ENCODE peak calls at places on chromosomes 4 and X, in six cellular contexts. One of them, this sample, is unnamed.

GRCh38 chr4:98110214-98110613 is 33.1 kb downstream of the STPG2 start:
- DNase-seq in mesenchymal stem cell: no peak
- DNase-seq in mesendoderm: no peak
- DNase-seq in neuronal stem cell: no peak
- DNase-seq in H9: no peak
- DNase-seq in IMR-90: no peak
- DNase-seq in this sample: no peak

GRCh38 chr4:109044446-109044845 is 258.0 kb downstream of the COL25A1 start:
- DNase-seq in H9: no peak
- DNase-seq in mesenchymal stem cell: no peak
- DNase-seq in mesendoderm: no peak
- DNase-seq in neuronal stem cell: no peak
- DNase-seq in IMR-90: no peak
- DNase-seq in this sample: no peak

GRCh38 chrX:8374041-8374825 is 90.4 kb upstream of the VCX3B start:
- DNase-seq in H9: no peak
- DNase-seq in neuronal stem cell: no peak
- DNase-seq in IMR-90: no peak
- DNase-seq in mesendoderm: peak
- DNase-seq in mesenchymal stem cell: no peak
- DNase-seq in this sample: no peak

GRCh38 chrX:68841251-68842049 is 12.6 kb downstream of the EFNB1 start:
- DNase-seq in IMR-90: no peak
- DNase-seq in H9: no peak
- DNase-seq in mesenchymal stem cell: no peak
- DNase-seq in mesendoderm: no peak
- DNase-seq in neuronal stem cell: no peak
- DNase-seq in this sample: no peak

GRCh38 chr4:109588176-109588575 is 28.1 kb downstream of the MCUB start:
- DNase-seq in IMR-90: no peak
- DNase-seq in mesendoderm: no peak
- DNase-seq in mesenchymal stem cell: no peak
- DNase-seq in H9: no peak
- DNase-seq in neuronal stem cell: no peak
- DNase-seq in this sample: no peak

GRCh38 chr4:68342139-68342538 is 7.8 kb downstream of the YTHDC1 start:
- DNase-seq in mesendoderm: peak
- DNase-seq in mesenchymal stem cell: peak
- DNase-seq in H9: no peak
- DNase-seq in IMR-90: peak
- DNase-seq in neuronal stem cell: no peak
- DNase-seq in this sample: no peak

GRCh38 chr4:169439244-169439643 is 168.5 kb upstream of the SH3RF1 start:
- DNase-seq in IMR-90: peak
- DNase-seq in neuronal stem cell: no peak
- DNase-seq in H9: no peak
- DNase-seq in mesenchymal stem cell: no peak
- DNase-seq in mesendoderm: no peak
- DNase-seq in this sample: no peak

GRCh38 chrX:78945186-78945912 is at the start of gene P2RY10:
- DNase-seq in IMR-90: no peak
- DNase-seq in mesendoderm: no peak
- DNase-seq in H9: no peak
- DNase-seq in neuronal stem cell: no peak
- DNase-seq in mesenchymal stem cell: no peak
- DNase-seq in this sample: no peak

GRCh38 chr4:184845367-184846011 is 19.7 kb upstream of the ACSL1 start:
- DNase-seq in mesenchymal stem cell: peak
- DNase-seq in mesendoderm: no peak
- DNase-seq in neuronal stem cell: no peak
- DNase-seq in H9: no peak
- DNase-seq in IMR-90: peak
- DNase-seq in this sample: no peak

GRCh38 chr4:104677122-104677521 is 182.4 kb upstream of the CXXC4 start:
- DNase-seq in neuronal stem cell: peak
- DNase-seq in mesendoderm: peak
- DNase-seq in IMR-90: no peak
- DNase-seq in mesenchymal stem cell: no peak
- DNase-seq in H9: peak
- DNase-seq in this sample: no peak

GRCh38 chr4:156505341-156505955 is 466.2 kb downstream of the PDGFC start:
- DNase-seq in mesendoderm: peak
- DNase-seq in H9: peak
- DNase-seq in mesenchymal stem cell: peak
- DNase-seq in neuronal stem cell: peak
- DNase-seq in IMR-90: no peak
- DNase-seq in this sample: peak

GRCh38 chr4:183832776-183833450 is 72.2 kb upstream of the STOX2 start:
- DNase-seq in neuronal stem cell: no peak
- DNase-seq in IMR-90: no peak
- DNase-seq in H9: no peak
- DNase-seq in mesenchymal stem cell: no peak
- DNase-seq in mesendoderm: no peak
- DNase-seq in this sample: no peak

GRCh38 chrX:16138108-16138427 is 14.7 kb downstream of the GRPR start:
- DNase-seq in mesenchymal stem cell: peak
- DNase-seq in neuronal stem cell: no peak
- DNase-seq in IMR-90: no peak
- DNase-seq in mesendoderm: peak
- DNase-seq in H9: no peak
- DNase-seq in this sample: no peak

GRCh38 chr4:113758361-113758760 is 3.2 kb downstream of the CAMK2D start:
- DNase-seq in IMR-90: peak
- DNase-seq in mesenchymal stem cell: peak
- DNase-seq in H9: no peak
- DNase-seq in neuronal stem cell: no peak
- DNase-seq in mesendoderm: no peak
- DNase-seq in this sample: no peak

GRCh38 chrX:67614006-67614405 is 70.2 kb downstream of the AR start:
- DNase-seq in IMR-90: no peak
- DNase-seq in neuronal stem cell: no peak
- DNase-seq in mesendoderm: no peak
- DNase-seq in H9: no peak
- DNase-seq in mesenchymal stem cell: no peak
- DNase-seq in this sample: no peak

GRCh38 chrX:144648788-144649187 is 598.5 kb upstream of the SPANXN1 start:
- DNase-seq in mesenchymal stem cell: no peak
- DNase-seq in mesendoderm: no peak
- DNase-seq in IMR-90: no peak
- DNase-seq in H9: no peak
- DNase-seq in neuronal stem cell: no peak
- DNase-seq in this sample: no peak

GRCh38 chr4:152104286-152104685 is 343.5 kb upstream of the GATB start:
- DNase-seq in H9: no peak
- DNase-seq in neuronal stem cell: no peak
- DNase-seq in mesendoderm: no peak
- DNase-seq in mesenchymal stem cell: no peak
- DNase-seq in IMR-90: no peak
- DNase-seq in this sample: no peak

GRCh38 chr4:19259920-19260319 is 991.8 kb upstream of the SLIT2 start:
- DNase-seq in neuronal stem cell: no peak
- DNase-seq in IMR-90: no peak
- DNase-seq in mesenchymal stem cell: no peak
- DNase-seq in mesendoderm: no peak
- DNase-seq in H9: no peak
- DNase-seq in this sample: no peak

GRCh38 chr4:174365018-174365587 is 81.4 kb downstream of the CEP44 start:
- DNase-seq in IMR-90: peak
- DNase-seq in mesendoderm: peak
- DNase-seq in neuronal stem cell: peak
- DNase-seq in H9: no peak
- DNase-seq in mesenchymal stem cell: peak
- DNase-seq in this sample: no peak

GRCh38 chr4:19317377-19317776 is 934.3 kb upstream of the SLIT2 start:
- DNase-seq in mesenchymal stem cell: no peak
- DNase-seq in mesendoderm: peak
- DNase-seq in neuronal stem cell: no peak
- DNase-seq in IMR-90: no peak
- DNase-seq in H9: no peak
- DNase-seq in this sample: no peak

GRCh38 chr4:99485212-99485611 is 25.6 kb upstream of the C4orf17 start:
- DNase-seq in H9: no peak
- DNase-seq in mesendoderm: no peak
- DNase-seq in IMR-90: no peak
- DNase-seq in neuronal stem cell: no peak
- DNase-seq in mesenchymal stem cell: no peak
- DNase-seq in this sample: no peak

GRCh38 chrX:40300286-40300890 is 202.6 kb upstream of the BCOR start:
- DNase-seq in mesendoderm: no peak
- DNase-seq in H9: no peak
- DNase-seq in mesenchymal stem cell: no peak
- DNase-seq in neuronal stem cell: no peak
- DNase-seq in IMR-90: no peak
- DNase-seq in this sample: no peak

GRCh38 chrX:8404443-8404842 is 60.2 kb upstream of the VCX3B start:
- DNase-seq in neuronal stem cell: peak
- DNase-seq in mesenchymal stem cell: no peak
- DNase-seq in mesendoderm: no peak
- DNase-seq in H9: no peak
- DNase-seq in IMR-90: no peak
- DNase-seq in this sample: no peak

GRCh38 chr4:123587983-123588494 is 191.4 kb downstream of the SPRY1 start:
- DNase-seq in H9: no peak
- DNase-seq in neuronal stem cell: no peak
- DNase-seq in mesenchymal stem cell: peak
- DNase-seq in mesendoderm: no peak
- DNase-seq in IMR-90: peak
- DNase-seq in this sample: no peak

GRCh38 chrX:110748256-110748811 is 47.3 kb downstream of the CHRDL1 start:
- DNase-seq in mesendoderm: no peak
- DNase-seq in neuronal stem cell: no peak
- DNase-seq in H9: no peak
- DNase-seq in IMR-90: no peak
- DNase-seq in mesenchymal stem cell: no peak
- DNase-seq in this sample: no peak
- H2BK15ac ChIP-seq in mesendoderm: no peak
- H2BK15ac ChIP-seq in neuronal stem cell: no peak
- H2BK15ac ChIP-seq in H9: no peak
- H2BK15ac ChIP-seq in IMR-90: no peak
- H2BK15ac ChIP-seq in mesenchymal stem cell: no peak
- H2BK15ac ChIP-seq in this sample: no peak

DNA sequence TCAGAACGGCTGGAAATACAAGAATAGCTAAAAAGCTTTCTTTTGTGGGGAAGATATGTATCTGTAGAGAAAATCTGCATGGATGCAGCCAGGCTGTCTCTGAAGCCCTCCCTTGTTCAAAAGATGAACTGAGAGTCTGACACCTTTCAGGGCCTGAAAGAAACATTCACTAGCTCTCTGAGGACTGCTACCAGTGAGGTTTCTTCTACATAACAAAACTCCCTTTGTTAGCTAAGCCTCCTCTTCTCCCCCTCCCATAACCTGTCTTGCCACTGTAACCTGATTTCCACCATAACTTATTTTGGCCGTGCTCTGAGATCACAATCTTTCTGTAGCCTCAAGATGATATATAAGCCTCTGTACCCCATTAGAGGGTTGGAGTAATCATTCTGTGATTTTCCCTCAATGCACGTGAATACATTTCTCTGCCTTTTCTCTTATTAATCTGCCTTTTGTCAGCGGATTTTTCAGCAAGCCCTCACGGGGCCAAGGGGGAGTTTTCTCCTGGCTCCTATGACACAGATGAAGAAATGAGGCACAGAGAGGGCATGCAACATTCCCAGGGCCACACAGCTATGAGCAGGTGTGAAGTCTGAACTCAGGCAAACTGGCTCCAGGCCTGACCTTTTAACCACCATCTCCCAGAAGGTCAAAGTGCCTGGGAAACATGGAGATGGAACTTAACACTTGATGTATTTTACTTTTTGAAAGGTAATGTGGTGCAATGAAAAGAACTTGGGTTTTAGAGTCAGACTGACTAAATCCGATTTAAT is 161.6 kb upstream of the PRDX4 start:
- DNase-seq in H9: peak
- DNase-seq in IMR-90: no peak
- DNase-seq in mesendoderm: peak
- DNase-seq in neuronal stem cell: no peak
- DNase-seq in mesenchymal stem cell: no peak
- DNase-seq in this sample: no peak
- H2BK15ac ChIP-seq in H9: no peak
- H2BK15ac ChIP-seq in IMR-90: no peak
- H2BK15ac ChIP-seq in mesendoderm: no peak
- H2BK15ac ChIP-seq in neuronal stem cell: no peak
- H2BK15ac ChIP-seq in mesenchymal stem cell: no peak
- H2BK15ac ChIP-seq in this sample: no peak

DNA sequence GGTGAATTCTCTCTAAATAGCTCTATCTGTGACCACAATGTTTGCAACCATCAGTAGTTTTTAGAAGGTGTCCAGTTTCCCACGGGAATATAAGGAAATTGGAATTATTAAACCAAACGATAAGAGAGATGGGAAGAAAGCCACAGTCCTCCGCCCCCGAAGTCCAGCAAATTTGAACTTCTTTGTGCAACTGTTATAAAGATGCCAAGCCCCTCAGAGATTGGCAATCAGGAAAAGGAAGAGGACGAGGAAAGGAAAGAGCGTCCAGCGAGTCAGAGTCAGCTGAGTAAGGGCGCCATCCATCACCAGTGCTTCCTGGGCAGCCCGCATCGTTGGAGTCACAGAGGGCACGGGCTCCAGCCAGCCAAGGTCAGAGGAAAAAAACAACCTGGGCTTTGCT is 35.8 kb downstream of the LDB2 start:
- DNase-seq in IMR-90: peak
- DNase-seq in mesendoderm: no peak
- DNase-seq in mesenchymal stem cell: peak
- DNase-seq in H9: no peak
- DNase-seq in neuronal stem cell: no peak
- DNase-seq in this sample: no peak
- H2BK15ac ChIP-seq in IMR-90: no peak
- H2BK15ac ChIP-seq in mesendoderm: no peak
- H2BK15ac ChIP-seq in mesenchymal stem cell: no peak
- H2BK15ac ChIP-seq in H9: no peak
- H2BK15ac ChIP-seq in neuronal stem cell: no peak
- H2BK15ac ChIP-seq in this sample: no peak

GRCh38 chrX:119101168-119101567 is 26.4 kb downstream of the KIAA1210 start:
- DNase-seq in mesendoderm: no peak
- DNase-seq in neuronal stem cell: no peak
- DNase-seq in mesenchymal stem cell: no peak
- DNase-seq in H9: no peak
- DNase-seq in IMR-90: no peak
- DNase-seq in this sample: no peak
- H2BK15ac ChIP-seq in mesendoderm: no peak
- H2BK15ac ChIP-seq in neuronal stem cell: no peak
- H2BK15ac ChIP-seq in mesenchymal stem cell: no peak
- H2BK15ac ChIP-seq in H9: no peak
- H2BK15ac ChIP-seq in IMR-90: no peak
- H2BK15ac ChIP-seq in this sample: no peak

GRCh38 chr4:47650584-47651130 is 165.6 kb downstream of the ATP10D start:
- DNase-seq in neuronal stem cell: no peak
- DNase-seq in H9: no peak
- DNase-seq in mesenchymal stem cell: peak
- DNase-seq in IMR-90: peak
- DNase-seq in mesendoderm: no peak
- DNase-seq in this sample: no peak
- H2BK15ac ChIP-seq in neuronal stem cell: no peak
- H2BK15ac ChIP-seq in H9: no peak
- H2BK15ac ChIP-seq in mesenchymal stem cell: no peak
- H2BK15ac ChIP-seq in IMR-90: no peak
- H2BK15ac ChIP-seq in mesendoderm: no peak
- H2BK15ac ChIP-seq in this sample: no peak

GRCh38 chr4:39495446-39496208 is 31.6 kb downstream of the UGDH start:
- DNase-seq in H9: no peak
- DNase-seq in mesendoderm: no peak
- DNase-seq in IMR-90: peak
- DNase-seq in mesenchymal stem cell: no peak
- DNase-seq in neuronal stem cell: no peak
- DNase-seq in this sample: peak
- H2BK15ac ChIP-seq in H9: no peak
- H2BK15ac ChIP-seq in mesendoderm: no peak
- H2BK15ac ChIP-seq in IMR-90: no peak
- H2BK15ac ChIP-seq in mesenchymal stem cell: no peak
- H2BK15ac ChIP-seq in neuronal stem cell: no peak
- H2BK15ac ChIP-seq in this sample: no peak